ENCODE peak calls at places on chromosomes 5 and 9, in eight cellular contexts. E is AG08395, U is T-helper 2 cell, K is Right ventricle myocardium inferior, L is HCT116, I is activated T-cell treated with anti-CD3 and anti-CD28 coated beads for 1 hour, C is Caki2, F is RPMI7951. W is an unnamed sample.

GRCh38 chr9:74803366-74804017 is 84.2 kb downstream of the TRPM6 start:
- DNase-seq in E (no peak), U (no peak), K (no peak), L (no peak), I (no peak), C (peak), F (no peak), W (no peak)

GRCh38 chr9:128006360-128007024 is 25.7 kb upstream of the EEIG1 start:
- DNase-seq in E (no peak), U (no peak), K (no peak), L (no peak), I (no peak), C (peak), F (peak), W (no peak)

GRCh38 chr5:122478741-122479459 is 166.9 kb downstream of the SNCAIP start:
- DNase-seq in E (no peak), U (no peak), K (no peak), L (peak), I (no peak), C (no peak), F (no peak), W (no peak)

GRCh38 chr5:134511796-134512660 is 13.4 kb upstream of the JADE2 start:
- DNase-seq in E (peak), U (no peak), K (peak), L (no peak), I (no peak), C (peak), F (peak), W (peak)

GRCh38 chr5:140372971-140373487 is 13.0 kb downstream of the SLC4A9 start:
- DNase-seq in E (peak), U (peak), K (peak), L (peak), I (peak), C (peak), F (peak), W (peak)

GRCh38 chr5:1887400-1888360 is 5.0 kb upstream of the IRX4 start:
- DNase-seq in E (no peak), U (no peak), K (peak), L (no peak), I (no peak), C (no peak), F (no peak), W (peak)

GRCh38 chr9:33172256-33172678 is 5.1 kb upstream of the B4GALT1 start:
- DNase-seq in E (no peak), U (no peak), K (no peak), L (no peak), I (no peak), C (peak), F (no peak), W (no peak)

GRCh38 chr9:92947268-92948031 is at the start of gene FGD3:
- DNase-seq in E (peak), U (peak), K (peak), L (no peak), I (peak), C (no peak), F (no peak), W (no peak)

GRCh38 chr9:38046669-38047300 is 22.2 kb downstream of the SHB start:
- DNase-seq in E (peak), U (no peak), K (no peak), L (peak), I (no peak), C (no peak), F (peak), W (no peak)

GRCh38 chr5:112228672-112229071 is 190.4 kb downstream of the EPB41L4A start:
- DNase-seq in E (peak), U (no peak), K (peak), L (peak), I (no peak), C (peak), F (peak), W (peak)

GRCh38 chr5:88732181-88732633 is 150.8 kb downstream of the MEF2C start:
- DNase-seq in E (peak), U (no peak), K (no peak), L (no peak), I (no peak), C (peak), F (peak), W (peak)

GRCh38 chr5:125401724-125402622 is 655.5 kb upstream of the ZNF608 start:
- DNase-seq in E (no peak), U (no peak), K (no peak), L (no peak), I (no peak), C (no peak), F (no peak), W (no peak)

GRCh38 chr5:6673031-6673430 is 39.8 kb downstream of the SRD5A1 start:
- DNase-seq in E (no peak), U (no peak), K (no peak), L (no peak), I (no peak), C (no peak), F (no peak), W (no peak)

GRCh38 chr5:616342-617039 is 4.4 kb downstream of the CEP72 start:
- DNase-seq in E (no peak), U (no peak), K (no peak), L (no peak), I (no peak), C (no peak), F (no peak), W (no peak)

GRCh38 chr9:124658165-124659017 is 112.7 kb downstream of the NR6A1 start:
- DNase-seq in E (peak), U (peak), K (peak), L (peak), I (peak), C (peak), F (peak), W (peak)

GRCh38 chr5:27814211-27814610 is 775.8 kb upstream of the CDH9 start:
- DNase-seq in E (no peak), U (no peak), K (no peak), L (no peak), I (no peak), C (no peak), F (no peak), W (no peak)